ENCODE peak calls at places on chromosome 22, in nine cellular contexts. I is hypothalamus; U is PC-9; Z is activated T-cell treated with anti-CD3 and anti-CD28 coated beads, Interleukin-2, amount 50 U/mL, for 1 hour; W is DMS79; T is HTR-8/SVneo; N is left kidney; F is pulmonary artery endothelial cell; P is Daoy. B is an unnamed sample.
A peak's percentile ranks its signal among the peaks of the same experiment; 100 is the strongest.

GRCh38 chr22:48884292-48884691 is 943.4 kb downstream of the BRD1 start:
- DNase-seq in I (no peak), U (no peak), Z (no peak), W (no peak), T (no peak), N (peak; percentile 18), F (no peak), P (no peak), B (no peak)

GRCh38 chr22:28909375-28909774 is 26.0 kb downstream of the ZNRF3 start:
- DNase-seq in I (no peak), U (no peak), Z (no peak), W (no peak), T (no peak), N (no peak), F (no peak), P (no peak), B (no peak)

GRCh38 chr22:31945478-31945815 is 1.1 kb downstream of the YWHAH start:
- DNase-seq in I (no peak), U (no peak), Z (no peak), W (no peak), T (no peak), N (no peak), F (no peak), P (no peak), B (no peak)

GRCh38 chr22:48188211-48188845 is 1425.9 kb downstream of the TBC1D22A start:
- DNase-seq in I (no peak), U (no peak), Z (no peak), W (no peak), T (no peak), N (no peak), F (no peak), P (peak; percentile 75), B (no peak)

GRCh38 chr22:29765905-29766631 is 739 bp downstream of the ZMAT5 start:
- DNase-seq in I (no peak), U (no peak), Z (no peak), W (no peak), T (no peak), N (peak; percentile 61), F (no peak), P (no peak), B (no peak)

GRCh38 chr22:33757041-33757440 is 163.2 kb downstream of the LARGE1 start:
- DNase-seq in I (no peak), U (no peak), Z (no peak), W (no peak), T (no peak), N (peak; percentile 44), F (no peak), P (no peak), B (no peak)

GRCh38 chr22:23402275-23403151 is 177.6 kb downstream of the IGLL1 start:
- DNase-seq in I (peak; percentile 59), U (peak; percentile 66), Z (peak; percentile 58), W (peak; percentile 53), T (no peak), N (peak; percentile 95), F (no peak), P (peak; percentile 82), B (no peak)

GRCh38 chr22:20084547-20085413 is 4.7 kb downstream of the DGCR8 start:
- DNase-seq in I (no peak), U (no peak), Z (no peak), W (no peak), T (no peak), N (peak; percentile 60), F (no peak), P (no peak), B (no peak)

GRCh38 chr22:43293661-43294392 is 49.3 kb downstream of the SCUBE1 start:
- DNase-seq in I (no peak), U (peak; percentile 83), Z (no peak), W (no peak), T (no peak), N (peak; percentile 92), F (no peak), P (peak; percentile 41), B (no peak)

GRCh38 chr22:37627545-37627944 is 11.9 kb upstream of the SH3BP1 start:
- DNase-seq in I (no peak), U (no peak), Z (peak; percentile 55), W (no peak), T (no peak), N (no peak), F (no peak), P (no peak), B (no peak)

GRCh38 chr22:27775087-27775697 is 26.4 kb downstream of the MN1 start:
- DNase-seq in I (no peak), U (no peak), Z (no peak), W (no peak), T (no peak), N (no peak), F (no peak), P (peak; percentile 18), B (no peak)

GRCh38 chr22:19674129-19674928 is 40.0 kb upstream of the SEPTIN5 start:
- DNase-seq in I (no peak), U (no peak), Z (no peak), W (no peak), T (no peak), N (no peak), F (no peak), P (no peak), B (no peak)

GRCh38 chr22:49966716-49967332 is 6.3 kb downstream of the PIM3 start:
- DNase-seq in I (no peak), U (no peak), Z (peak; percentile 52), W (no peak), T (no peak), N (peak; percentile 55), F (no peak), P (peak; percentile 12), B (no peak)

GRCh38 chr22:19610518-19611253 is 86.5 kb upstream of the CLDN5 start:
- DNase-seq in I (no peak), U (no peak), Z (no peak), W (no peak), T (no peak), N (no peak), F (no peak), P (no peak), B (no peak)

GRCh38 chr22:23527971-23528740 is 51.9 kb downstream of the IGLL1 start:
- DNase-seq in I (no peak), U (no peak), Z (no peak), W (no peak), T (no peak), N (no peak), F (no peak), P (no peak), B (no peak)

GRCh38 chr22:32576553-32577255 is 102.1 kb downstream of the FBXO7 start:
- DNase-seq in I (no peak), U (no peak), Z (no peak), W (no peak), T (no peak), N (no peak), F (no peak), P (no peak), B (no peak)

GRCh38 chr22:36274547-36274946 is 21.6 kb downstream of the APOL1 start:
- DNase-seq in I (no peak), U (no peak), Z (no peak), W (no peak), T (no peak), N (no peak), F (no peak), P (no peak), B (no peak)

GRCh38 chr22:32822188-32822877 is 20.8 kb downstream of the TIMP3 start:
- DNase-seq in I (no peak), U (no peak), Z (no peak), W (no peak), T (no peak), N (no peak), F (no peak), P (no peak), B (no peak)

GRCh38 chr22:27097481-27097880 is 440.1 kb downstream of the MIAT start:
- DNase-seq in I (no peak), U (no peak), Z (no peak), W (no peak), T (no peak), N (no peak), F (no peak), P (no peak), B (no peak)

GRCh38 chr22:37404126-37404525 is 23.2 kb downstream of the ELFN2 start:
- DNase-seq in I (no peak), U (no peak), Z (no peak), W (no peak), T (no peak), N (no peak), F (no peak), P (no peak), B (no peak)

GRCh38 chr22:30416403-30416802 is 9.2 kb upstream of the MTFP1 start:
- DNase-seq in I (no peak), U (no peak), Z (no peak), W (no peak), T (no peak), N (no peak), F (no peak), P (no peak), B (no peak)

GRCh38 chr22:17035246-17035645 is 27.2 kb upstream of the GAB4 start:
- DNase-seq in I (no peak), U (no peak), Z (no peak), W (no peak), T (no peak), N (peak; percentile 18), F (no peak), P (peak; percentile 47), B (no peak)

GRCh38 chr22:23137905-23138520 is 3.8 kb downstream of the RSPH14 start:
- DNase-seq in I (no peak), U (no peak), Z (peak; percentile 38), W (no peak), T (no peak), N (no peak), F (no peak), P (peak; percentile 56), B (no peak)

GRCh38 chr22:47133263-47133662 is 370.8 kb downstream of the TBC1D22A start:
- DNase-seq in I (no peak), U (no peak), Z (no peak), W (no peak), T (no peak), N (no peak), F (no peak), P (no peak), B (no peak)

GRCh38 chr22:22901578-22902218 is 14.1 kb downstream of the IGLL5 start:
- DNase-seq in I (no peak), U (no peak), Z (no peak), W (no peak), T (no peak), N (no peak), F (no peak), P (no peak), B (no peak)

GRCh38 chr22:48244388-48245118 is 1482.1 kb downstream of the TBC1D22A start:
- DNase-seq in I (no peak), U (no peak), Z (no peak), W (no peak), T (no peak), N (no peak), F (no peak), P (no peak), B (no peak)

GRCh38 chr22:32815943-32816342 is 14.4 kb downstream of the TIMP3 start:
- DNase-seq in I (no peak), U (no peak), Z (no peak), W (no peak), T (no peak), N (no peak), F (no peak), P (no peak), B (no peak)

GRCh38 chr22:39994566-39995345 is at the start of gene FAM83F:
- DNase-seq in I (no peak), U (peak; percentile 70), Z (peak; percentile 54), W (no peak), T (no peak), N (peak; percentile 81), F (no peak), P (no peak), B (no peak)